ENCODE peak calls at places on chromosomes 12 and 14, in four cellular contexts. N is thoracic aorta, U is RWPE1, L is cardiac muscle cell. J is an unnamed sample.

GRCh38 chr12:110677982-110678381 is 10.9 kb downstream of the HVCN1 start:
- DNase-seq in N (no peak), U (no peak), L (no peak), J (no peak)

GRCh38 chr14:102739190-102739469 is 38.1 kb upstream of the TRAF3 start:
- DNase-seq in N (no peak), U (no peak), L (no peak), J (no peak)

GRCh38 chr14:100213587-100213955 is 25.4 kb upstream of the YY1 start:
- DNase-seq in N (no peak), U (no peak), L (no peak), J (no peak)

GRCh38 chr14:68843471-68844209 is 50.8 kb upstream of the ZFP36L1 start:
- DNase-seq in N (peak), U (peak), L (peak), J (peak)

GRCh38 chr14:23364604-23365352 is at the start of gene EFS:
- DNase-seq in N (no peak), U (no peak), L (peak), J (no peak)

GRCh38 chr12:66002812-66003211 is 127.7 kb downstream of the LLPH start:
- DNase-seq in N (no peak), U (no peak), L (no peak), J (no peak)

GRCh38 chr14:41817626-41818025 is 210.9 kb downstream of the LRFN5 start:
- DNase-seq in N (no peak), U (no peak), L (peak), J (no peak)

GRCh38 chr12:94379479-94380113 is 80.1 kb downstream of the CEP83 start:
- DNase-seq in N (no peak), U (no peak), L (no peak), J (no peak)

GRCh38 chr14:23481362-23481970 is 12.0 kb downstream of the NGDN start:
- DNase-seq in N (no peak), U (peak), L (peak), J (no peak)

GRCh38 chr12:85445060-85445938 is 165.3 kb downstream of the ALX1 start:
- DNase-seq in N (no peak), U (no peak), L (no peak), J (no peak)

GRCh38 chr12:85440273-85440672 is 160.3 kb downstream of the ALX1 start:
- DNase-seq in N (no peak), U (no peak), L (no peak), J (no peak)

GRCh38 chr12:85441025-85441424 is 161.0 kb downstream of the ALX1 start:
- DNase-seq in N (no peak), U (no peak), L (no peak), J (no peak)

DNA sequence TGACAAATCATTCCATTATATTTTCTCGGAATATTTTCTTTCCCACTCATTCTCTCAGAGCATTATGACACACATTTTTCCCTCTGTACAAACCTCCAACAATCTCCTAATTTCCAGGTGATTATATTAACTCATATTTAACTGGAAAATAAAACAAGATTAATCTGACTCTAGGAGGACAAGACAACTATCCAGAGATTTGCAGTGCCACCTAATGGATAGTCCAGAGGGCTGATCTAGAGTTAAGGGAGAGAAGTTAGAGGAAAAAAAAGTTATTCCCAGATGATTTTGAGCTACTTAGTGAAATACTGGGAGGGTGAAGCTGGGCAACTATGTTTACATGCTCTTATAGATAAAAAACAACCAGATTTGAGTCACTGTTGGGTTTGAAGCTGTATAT is 161.7 kb downstream of the ALX1 start:
- DNase-seq in N (no peak), U (peak), L (peak), J (no peak)
- TF ChIP-seq CTCF in N (no peak), U (peak), L (peak), J (no peak)

GRCh38 chr12:54937929-54938328 is 46.6 kb downstream of the TESPA1 start:
- DNase-seq in N (no peak), U (no peak), L (no peak), J (no peak)

GRCh38 chr12:54935235-54935951 is 49.2 kb downstream of the TESPA1 start:
- DNase-seq in N (no peak), U (peak), L (peak), J (no peak)

GRCh38 chr12:54934419-54934818 is 50.1 kb downstream of the TESPA1 start:
- DNase-seq in N (no peak), U (no peak), L (no peak), J (no peak)

GRCh38 chr12:54937376-54937775 is 47.2 kb downstream of the TESPA1 start:
- DNase-seq in N (no peak), U (no peak), L (no peak), J (no peak)

DNA sequence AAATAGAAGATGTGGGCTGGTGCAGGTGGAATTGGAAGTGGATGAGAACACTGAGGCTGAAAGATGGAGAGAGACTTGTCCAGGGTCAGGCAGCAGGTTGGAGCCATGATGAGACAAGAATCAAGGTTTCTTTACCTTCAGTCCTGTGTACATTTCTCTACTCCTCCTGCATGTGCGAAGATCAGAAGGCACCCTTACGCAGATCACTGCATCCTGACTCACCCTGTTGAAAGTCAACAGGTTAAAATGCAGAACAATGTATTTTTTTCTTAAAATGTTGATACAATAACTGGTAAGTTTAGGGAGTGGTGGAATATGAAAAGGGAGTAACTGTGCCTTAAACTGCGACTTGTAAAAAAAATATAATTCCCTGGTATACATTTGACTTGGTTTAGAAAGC is 47.8 kb downstream of the TESPA1 start:
- DNase-seq in N (no peak), U (peak), L (no peak), J (no peak)
- H3K27ac ChIP-seq in N (no peak), U (no peak), L (no peak), J (no peak)

GRCh38 chr12:120736404-120737331 is 11.0 kb downstream of the ACADS start:
- DNase-seq in N (no peak), U (no peak), L (no peak), J (no peak)

GRCh38 chr12:120739821-120740613 is 14.4 kb downstream of the ACADS start:
- DNase-seq in N (no peak), U (no peak), L (no peak), J (no peak)

GRCh38 chr12:120739031-120739762 is 13.6 kb downstream of the ACADS start:
- DNase-seq in N (no peak), U (no peak), L (no peak), J (no peak)

GRCh38 chr12:120738252-120739030 is 12.8 kb downstream of the ACADS start:
- DNase-seq in N (no peak), U (no peak), L (no peak), J (peak)

GRCh38 chr12:120737557-120738251 is 12.1 kb downstream of the ACADS start:
- DNase-seq in N (no peak), U (no peak), L (no peak), J (no peak)
- TF ChIP-seq CTCF in N (no peak), U (no peak), L (peak), J (no peak)

DNA sequence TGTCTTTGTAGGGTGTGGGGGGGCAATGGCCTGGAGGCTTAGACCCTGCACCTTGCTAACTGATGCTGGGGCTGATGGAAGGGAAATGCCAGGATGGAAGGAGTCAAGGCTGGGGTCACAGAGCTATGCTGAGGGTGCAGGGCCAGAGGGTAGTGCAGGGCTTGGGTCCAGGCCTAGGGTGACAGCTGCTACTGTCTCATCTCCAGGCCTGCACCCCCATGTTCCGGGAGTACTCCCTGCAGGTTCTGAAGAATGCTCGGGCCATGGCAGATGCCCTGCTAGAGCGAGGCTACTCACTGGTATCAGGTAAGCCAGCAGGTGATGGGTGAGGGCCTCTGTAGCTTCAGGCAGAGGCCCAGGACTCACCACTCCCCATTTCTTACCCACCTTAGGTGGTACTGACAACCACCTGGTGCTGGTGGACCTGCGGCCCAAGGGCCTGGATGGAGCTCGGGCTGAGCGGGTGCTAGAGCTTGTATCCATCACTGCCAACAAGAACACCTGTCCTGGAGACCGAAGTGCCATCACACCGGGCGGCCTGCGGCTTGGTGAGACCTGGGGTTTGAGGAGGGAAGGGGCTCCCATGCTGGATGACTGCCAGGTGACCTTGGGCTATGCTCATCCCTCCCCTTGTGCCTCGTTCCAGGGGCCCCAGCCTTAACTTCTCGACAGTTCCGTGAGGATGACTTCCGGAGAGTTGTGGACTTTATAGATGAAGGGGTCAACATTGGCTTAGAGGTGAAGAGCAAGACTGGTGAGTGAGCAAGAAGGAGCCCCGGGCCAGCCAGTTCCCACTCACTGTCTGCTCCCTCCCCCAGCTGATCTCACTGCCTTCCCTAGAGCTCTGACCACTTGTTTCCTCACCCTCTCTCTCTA is 4.1 kb downstream of the SHMT2 start:
- DNase-seq in N (no peak), U (no peak), L (peak), J (no peak)
- H3K27ac ChIP-seq in N (no peak), U (peak), L (no peak), J (peak)

GRCh38 chr14:72545411-72546311 is 348.2 kb downstream of the DPF3 start:
- DNase-seq in N (no peak), U (peak), L (no peak), J (no peak)

GRCh38 chr14:72546359-72547035 is 347.4 kb downstream of the DPF3 start:
- DNase-seq in N (no peak), U (no peak), L (no peak), J (peak)

GRCh38 chr14:72549026-72549425 is 344.9 kb downstream of the DPF3 start:
- DNase-seq in N (no peak), U (no peak), L (no peak), J (no peak)

GRCh38 chr14:72549848-72550247 is 344.1 kb downstream of the DPF3 start:
- DNase-seq in N (no peak), U (no peak), L (no peak), J (no peak)

GRCh38 chr14:72547999-72548398 is 345.9 kb downstream of the DPF3 start:
- DNase-seq in N (no peak), U (no peak), L (peak), J (no peak)
- TF ChIP-seq CTCF in N (no peak), U (no peak), L (no peak), J (no peak)

GRCh38 chr14:105021656-105022275 is 883 bp upstream of the CDCA4 start:
- DNase-seq in N (no peak), U (no peak), L (peak), J (no peak)

GRCh38 chr14:105023791-105024480 is 3.1 kb upstream of the CDCA4 start:
- DNase-seq in N (no peak), U (peak), L (no peak), J (no peak)

GRCh38 chr14:105023144-105023543 is 2.3 kb upstream of the CDCA4 start:
- DNase-seq in N (no peak), U (no peak), L (no peak), J (no peak)

GRCh38 chr14:105020815-105021655 is at the start of gene CDCA4:
- DNase-seq in N (peak), U (peak), L (peak), J (peak)

DNA sequence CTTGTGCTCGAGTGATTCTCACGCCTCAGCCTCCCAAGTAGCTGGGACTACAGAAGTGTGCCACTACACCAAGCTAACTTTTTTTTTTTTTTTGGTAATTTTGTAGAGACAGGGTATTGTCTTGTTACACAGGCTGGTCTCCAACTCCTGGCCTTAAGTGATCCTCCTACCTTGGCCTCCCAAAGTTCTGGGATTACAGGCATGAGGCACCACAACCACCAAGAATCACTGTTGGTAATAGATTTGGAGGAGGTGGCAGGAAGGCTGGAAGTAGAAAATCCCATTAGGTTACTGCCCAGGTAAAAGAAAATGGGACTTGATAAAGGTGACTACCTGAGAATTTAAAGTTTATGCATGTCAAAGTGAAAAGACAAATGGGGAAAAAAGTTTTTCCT is 1.4 kb upstream of the CDCA4 start:
- DNase-seq in N (no peak), U (no peak), L (no peak), J (no peak)
- H3K27ac ChIP-seq in N (no peak), U (peak), L (peak), J (no peak)

DNA sequence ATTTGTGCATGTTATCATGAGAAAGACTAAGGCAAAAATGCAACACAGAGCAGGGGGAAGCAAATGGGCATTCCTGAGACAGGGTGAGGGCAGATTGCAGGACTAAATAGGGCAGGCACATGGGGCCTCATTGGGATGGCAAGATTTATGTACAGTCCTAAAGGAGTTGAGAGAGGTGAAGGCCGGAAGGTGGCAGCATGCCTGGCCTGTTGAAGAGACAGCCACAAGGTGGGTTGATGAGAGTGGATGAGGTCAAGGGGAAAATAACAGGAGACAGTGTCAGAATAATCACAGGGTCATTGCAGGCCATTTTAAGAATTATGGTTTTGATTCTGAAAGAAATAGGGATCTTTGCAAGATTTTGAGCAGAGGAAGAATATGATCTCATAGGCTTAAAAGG is 21.0 kb downstream of the PAH start:
- DNase-seq in N (no peak), U (no peak), L (no peak), J (no peak)
- TF ChIP-seq CTCF in N (no peak), U (no peak), L (no peak), J (no peak)